ENCODE peak calls at places on chromosomes 13 and 19, in six cellular contexts. Y is activated T-helper 2 cell treated with anti-CD3 and anti-CD28 coated beads, Interferon-gamma antibody, Interleukin-2, Interleukin-4, amounts not matched to agents 10 μg/mL and 5 μg/mL and 100 μg/mL, durations not matched to agents 14 hours and 24 hours and 36 hours; N is tibial artery; R is hepatocyte; I is stimulated activated CD4-positive, alpha-beta T cell treated with anti-CD3 and anti-CD28 coated beads, TNF-alpha, amount 100 ng/mL, for 1 hour; C is activated T-cell treated with anti-CD3 and anti-CD28 coated beads, Interleukin-2, amount 50 U/mL, for 72 hours. F is an unnamed sample.

GRCh38 chr13:21081926-21082325 is 20.5 kb upstream of the LATS2 start:
- DNase-seq in Y (no peak), N (no peak), R (no peak), I (no peak), C (no peak), F (no peak)

GRCh38 chr19:29510701-29511265 is 15.0 kb upstream of the VSTM2B start:
- DNase-seq in Y (no peak), N (no peak), R (no peak), I (no peak), C (no peak), F (no peak)

GRCh38 chr19:15418112-15418587 is 638 bp downstream of the AKAP8L start:
- DNase-seq in Y (no peak), N (no peak), R (peak; percentile 40), I (no peak), C (no peak), F (no peak)

GRCh38 chr19:14366529-14366928 is 14.7 kb upstream of the ADGRE5 start:
- DNase-seq in Y (peak; percentile 84), N (no peak), R (peak; percentile 81), I (peak; percentile 83), C (peak; percentile 91), F (peak; percentile 70)

GRCh38 chr13:90968510-90968909 is 379.0 kb upstream of the MIR17HG start:
- DNase-seq in Y (no peak), N (no peak), R (peak; percentile 47), I (no peak), C (no peak), F (no peak)

GRCh38 chr19:3178377-3178972 is at the start of gene S1PR4:
- DNase-seq in Y (peak; percentile 77), N (no peak), R (peak; percentile 3), I (peak; percentile 46), C (peak; percentile 71), F (peak; percentile 83)

GRCh38 chr13:95296326-95296939 is 4.8 kb downstream of the ABCC4 start:
- DNase-seq in Y (no peak), N (no peak), R (peak; percentile 46), I (no peak), C (peak; percentile 42), F (no peak)

GRCh38 chr13:42777476-42777875 is 3.9 kb upstream of the FAM216B start:
- DNase-seq in Y (no peak), N (no peak), R (no peak), I (no peak), C (no peak), F (no peak)

GRCh38 chr13:76164290-76164689 is 528.2 kb downstream of the LMO7 start:
- DNase-seq in Y (no peak), N (no peak), R (no peak), I (no peak), C (no peak), F (no peak)

GRCh38 chr19:30784850-30785459 is 412.8 kb downstream of the ZNF536 start:
- DNase-seq in Y (peak; percentile 29), N (no peak), R (peak; percentile 52), I (peak; percentile 11), C (peak; percentile 67), F (peak; percentile 38)

GRCh38 chr13:98804336-98804855 is 51.9 kb upstream of the SLC15A1 start:
- DNase-seq in Y (no peak), N (no peak), R (peak; percentile 2), I (no peak), C (no peak), F (no peak)

GRCh38 chr19:11265785-11266236 is 3.5 kb upstream of the DOCK6 start:
- DNase-seq in Y (no peak), N (no peak), R (peak; percentile 91), I (no peak), C (no peak), F (peak; percentile 11)

GRCh38 chr13:27830010-27830409 is 37.7 kb downstream of the GSX1 start:
- DNase-seq in Y (peak; percentile 41), N (no peak), R (peak; percentile 82), I (no peak), C (peak; percentile 77), F (peak; percentile 86)

GRCh38 chr19:13817615-13818371 is 22.6 kb downstream of the ZSWIM4 start:
- DNase-seq in Y (no peak), N (no peak), R (peak; percentile 81), I (no peak), C (no peak), F (no peak)

GRCh38 chr19:10685210-10685609 is 16.0 kb upstream of the QTRT1 start:
- DNase-seq in Y (no peak), N (no peak), R (no peak), I (no peak), C (no peak), F (no peak)